ENCODE peak calls at places on chromosomes 7 and 10, in eight cellular contexts. X, V, M, E, S, D, N and W are unnamed samples. For H3K36me3 and H3K27me3, the result is how much of the 10 kb centered on the place peaks cover.

GRCh38 chr10:44370731-44371248 is 14.1 kb downstream of the CXCL12 start:
- DNase-seq in X (no peak), V (no peak), M (no peak), E (no peak), S (no peak), D (no peak), N (no peak), W (no peak)

GRCh38 chr10:105986896-105987638 is 1177.4 kb downstream of the SORCS1 start:
- DNase-seq in X (no peak), V (no peak), M (no peak), E (no peak), S (no peak), D (no peak), N (no peak), W (no peak)

GRCh38 chr10:13686331-13686752 is 99.6 kb downstream of the PRPF18 start:
- DNase-seq in X (no peak), V (no peak), M (no peak), E (no peak), S (no peak), D (no peak), N (no peak), W (no peak)

GRCh38 chr10:44564801-44565200 is 179.9 kb upstream of the CXCL12 start:
- DNase-seq in X (no peak), V (no peak), M (no peak), E (no peak), S (no peak), D (no peak), N (no peak), W (no peak)

GRCh38 chr10:119859422-119860258 is 13.0 kb downstream of the MCMBP start:
- DNase-seq in X (no peak), V (peak), M (no peak), E (peak), S (no peak), D (no peak), N (no peak), W (no peak)

GRCh38 chr7:38306136-38306535 is 32.7 kb upstream of the TARP start:
- DNase-seq in X (no peak), V (no peak), M (no peak), E (no peak), S (no peak), D (no peak), N (no peak), W (no peak)

GRCh38 chr10:95445837-95446347 is 115.3 kb downstream of the SORBS1 start:
- DNase-seq in X (no peak), V (peak), M (peak), E (peak), S (peak), D (no peak), N (no peak), W (peak)

GRCh38 chr10:98589007-98589406 is 142.3 kb upstream of the HPS1 start:
- DNase-seq in X (no peak), V (no peak), M (no peak), E (no peak), S (no peak), D (no peak), N (no peak), W (no peak)

GRCh38 chr7:36037121-36037662 is 115.9 kb upstream of the EEPD1 start:
- DNase-seq in X (no peak), V (peak), M (no peak), E (no peak), S (no peak), D (no peak), N (no peak), W (peak)

GRCh38 chr7:617614-618538 is 98.2 kb upstream of the PDGFA start:
- DNase-seq in X (peak), V (peak), M (no peak), E (no peak), S (no peak), D (no peak), N (peak), W (no peak)

GRCh38 chr7:106681815-106682495 is 21.0 kb upstream of the CCDC71L start:
- DNase-seq in X (no peak), V (no peak), M (no peak), E (no peak), S (peak), D (no peak), N (no peak), W (peak)

GRCh38 chr7:36281945-36282727 is 107.5 kb upstream of the ANLN start:
- DNase-seq in X (no peak), V (no peak), M (no peak), E (no peak), S (no peak), D (no peak), N (no peak), W (peak)

GRCh38 chr10:62919776-62920175 is 103.6 kb upstream of the EGR2 start:
- DNase-seq in X (no peak), V (no peak), M (no peak), E (no peak), S (no peak), D (no peak), N (no peak), W (no peak)

GRCh38 chr7:24975647-24976260 is 4.2 kb downstream of the OSBPL3 start:
- DNase-seq in X (no peak), V (no peak), M (no peak), E (no peak), S (no peak), D (no peak), N (no peak), W (no peak)

GRCh38 chr10:79074732-79075131 is 6.0 kb downstream of the ZMIZ1 start:
- DNase-seq in X (no peak), V (peak), M (no peak), E (no peak), S (no peak), D (no peak), N (no peak), W (no peak)

GRCh38 chr7:142908921-142909870 is 23.7 kb upstream of the TRPV6 start:
- DNase-seq in X (peak), V (peak), M (no peak), E (peak), S (no peak), D (no peak), N (no peak), W (no peak)

GRCh38 chr10:109966961-109967738 is 40.6 kb upstream of the ADD3 start:
- DNase-seq in X (no peak), V (peak), M (no peak), E (no peak), S (peak), D (peak), N (no peak), W (peak)

GRCh38 chr7:39293424-39293823 is 272.8 kb upstream of the YAE1 start:
- DNase-seq in X (no peak), V (no peak), M (no peak), E (no peak), S (no peak), D (no peak), N (no peak), W (no peak)

GRCh38 chr7:133854739-133855138 is 272.4 kb upstream of the LRGUK start:
- DNase-seq in X (no peak), V (peak), M (no peak), E (peak), S (no peak), D (no peak), N (no peak), W (peak)

GRCh38 chr10:58993480-58994221 is 182.8 kb upstream of the PHYHIPL start:
- DNase-seq in X (no peak), V (no peak), M (no peak), E (no peak), S (no peak), D (no peak), N (no peak), W (no peak)

GRCh38 chr10:84205853-84206513 is 11.6 kb downstream of the CDHR1 start:
- DNase-seq in X (no peak), V (peak), M (no peak), E (no peak), S (no peak), D (no peak), N (no peak), W (no peak)

GRCh38 chr10:6065845-6066244 is 3.7 kb upstream of the IL2RA start:
- DNase-seq in X (no peak), V (no peak), M (no peak), E (peak), S (no peak), D (no peak), N (no peak), W (no peak)

GRCh38 chr7:47804767-47805545 is 143.3 kb downstream of the PKD1L1 start:
- DNase-seq in X (no peak), V (peak), M (no peak), E (no peak), S (no peak), D (no peak), N (no peak), W (no peak)

GRCh38 chr10:76950354-76950753 is 687.3 kb downstream of the KCNMA1 start:
- DNase-seq in X (no peak), V (no peak), M (no peak), E (no peak), S (no peak), D (no peak), N (no peak), W (peak)

GRCh38 chr7:92904292-92905131 is 68.1 kb upstream of the CDK6 start:
- DNase-seq in X (no peak), V (peak), M (peak), E (peak), S (peak), D (no peak), N (no peak), W (peak)

GRCh38 chr10:14399641-14400040 is 68.9 kb upstream of the FRMD4A start:
- DNase-seq in X (no peak), V (no peak), M (no peak), E (no peak), S (no peak), D (no peak), N (no peak), W (no peak)

GRCh38 chr10:49616421-49617230 is 2.8 kb downstream of the CHAT start:
- DNase-seq in X (no peak), V (no peak), M (no peak), E (no peak), S (no peak), D (no peak), N (no peak), W (no peak)

GRCh38 chr7:133851416-133851815 is 275.7 kb upstream of the LRGUK start:
- DNase-seq in X (no peak), V (no peak), M (no peak), E (no peak), S (no peak), D (no peak), N (no peak), W (no peak)

GRCh38 chr7:118369987-118370386 is 145.5 kb downstream of the ANKRD7 start:
- DNase-seq in X (no peak), V (no peak), M (no peak), E (no peak), S (no peak), D (no peak), N (no peak), W (no peak)

GRCh38 chr7:72706521-72706920 is 121.5 kb downstream of the TYW1B start:
- DNase-seq in X (no peak), V (no peak), M (no peak), E (no peak), S (no peak), D (no peak), N (no peak), W (no peak)

GRCh38 chr10:11294831-11295230 is 277.2 kb downstream of the CELF2 start:
- DNase-seq in X (peak), V (no peak), M (no peak), E (no peak), S (no peak), D (no peak), N (no peak), W (no peak)

GRCh38 chr10:11293332-11293731 is 275.7 kb downstream of the CELF2 start:
- DNase-seq in X (peak), V (no peak), M (no peak), E (no peak), S (peak), D (no peak), N (no peak), W (no peak)

GRCh38 chr10:11297136-11297535 is 279.5 kb downstream of the CELF2 start:
- DNase-seq in X (no peak), V (no peak), M (no peak), E (no peak), S (no peak), D (no peak), N (no peak), W (no peak)

GRCh38 chr10:11298116-11298515 is 280.4 kb downstream of the CELF2 start:
- DNase-seq in X (peak), V (no peak), M (no peak), E (no peak), S (peak), D (no peak), N (no peak), W (no peak)

DNA sequence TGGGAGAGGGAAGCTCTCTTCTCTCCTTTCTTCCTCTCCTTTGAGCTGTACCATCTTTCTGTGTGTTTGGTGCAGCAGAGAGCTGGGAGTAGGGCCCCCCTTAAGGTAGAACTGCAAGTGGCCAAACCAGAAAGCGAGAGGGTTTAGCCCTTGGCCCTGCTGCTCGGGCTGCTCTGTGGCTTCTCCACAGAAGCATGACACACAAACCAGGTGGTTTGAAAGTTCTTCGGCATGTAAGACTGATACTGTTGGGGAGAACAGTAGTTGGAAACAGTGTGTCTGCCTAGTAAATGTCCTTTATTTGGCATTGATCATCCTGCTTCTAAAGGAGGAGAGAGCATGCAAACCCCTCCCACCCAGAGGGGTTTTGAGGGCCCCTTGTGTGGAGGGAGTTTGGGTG is 277.8 kb downstream of the CELF2 start:
- DNase-seq in X (peak), V (no peak), M (no peak), E (no peak), S (peak), D (no peak), N (no peak), W (no peak)
- H3K36me3 ChIP-seq in X (under half), V (under half), M (under half), E (half or more), S (under half), D (under half), N (under half), W (under half)

DNA sequence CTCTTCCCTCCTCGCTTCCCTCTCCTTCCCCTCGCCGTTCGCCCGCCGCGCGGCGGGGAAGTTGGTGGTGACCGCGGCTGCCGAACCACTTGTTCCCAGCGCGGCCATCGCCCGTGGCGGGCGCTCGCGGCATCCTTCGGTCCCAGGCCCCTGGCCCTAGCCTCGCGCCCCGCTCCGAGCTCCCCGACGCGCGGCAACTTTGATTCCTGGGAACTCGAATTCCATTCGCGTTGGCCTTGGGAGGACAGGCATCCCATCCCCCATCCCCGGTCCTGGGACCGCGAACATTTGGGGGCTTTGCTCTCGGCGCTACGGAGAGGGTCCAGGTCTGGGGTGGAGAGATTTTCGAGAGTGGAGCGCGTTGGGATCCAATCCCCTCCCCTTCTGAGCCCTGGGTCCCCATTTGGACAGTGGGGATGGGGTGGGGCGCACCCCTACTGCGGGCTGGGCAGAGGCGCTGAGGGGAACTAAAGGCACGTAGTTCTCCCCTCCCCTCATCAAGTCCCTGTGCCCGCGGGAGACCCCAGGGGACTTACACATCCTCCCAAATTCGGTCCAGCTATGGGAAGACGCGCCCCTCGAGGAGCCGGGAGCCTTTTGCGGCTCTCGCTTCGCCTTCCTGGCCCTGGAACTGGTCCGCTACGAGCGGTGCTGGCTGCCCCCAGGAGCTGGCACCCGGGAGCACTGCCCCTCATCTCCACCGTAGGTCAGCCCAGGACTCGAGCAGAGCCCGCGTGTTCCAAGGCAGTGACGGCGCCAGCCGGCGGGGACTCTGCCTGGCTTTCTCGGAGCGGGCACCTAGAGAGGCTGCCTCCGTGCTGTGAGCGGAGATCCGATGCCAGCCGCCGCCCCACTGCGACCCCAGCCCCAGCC is 856 bp downstream of the CDH23 start:
- DNase-seq in X (peak), V (no peak), M (no peak), E (no peak), S (peak), D (peak), N (peak), W (no peak)
- H3K27me3 ChIP-seq in X (under half), V (under half), M (under half), E (under half), S (half or more), D (under half), N (under half), W (half or more)

GRCh38 chr10:96657385-96657784 is 62.9 kb downstream of the PIK3AP1 start:
- DNase-seq in X (no peak), V (no peak), M (no peak), E (no peak), S (no peak), D (no peak), N (no peak), W (no peak)

GRCh38 chr10:96656839-96657238 is 63.5 kb downstream of the PIK3AP1 start:
- DNase-seq in X (no peak), V (no peak), M (no peak), E (no peak), S (no peak), D (no peak), N (no peak), W (no peak)

GRCh38 chr10:96661632-96662031 is 58.7 kb downstream of the PIK3AP1 start:
- DNase-seq in X (no peak), V (no peak), M (no peak), E (no peak), S (no peak), D (no peak), N (no peak), W (no peak)

GRCh38 chr10:96660297-96660696 is 60.0 kb downstream of the PIK3AP1 start:
- DNase-seq in X (no peak), V (no peak), M (no peak), E (no peak), S (no peak), D (no peak), N (no peak), W (no peak)

GRCh38 chr10:96658844-96659243 is 61.5 kb downstream of the PIK3AP1 start:
- DNase-seq in X (no peak), V (no peak), M (no peak), E (no peak), S (no peak), D (no peak), N (no peak), W (no peak)
- H3K27ac ChIP-seq in X (no peak), V (no peak), M (no peak), E (no peak), S (no peak), D (no peak), N (no peak), W (no peak)

GRCh38 chr10:35025916-35026315 is 64.2 kb downstream of the CUL2 start:
- DNase-seq in X (no peak), V (peak), M (no peak), E (no peak), S (no peak), D (no peak), N (no peak), W (no peak)

GRCh38 chr10:35027567-35027966 is 62.6 kb downstream of the CUL2 start:
- DNase-seq in X (no peak), V (peak), M (no peak), E (no peak), S (no peak), D (no peak), N (no peak), W (no peak)
- H3K36me3 ChIP-seq in X (under half), V (under half), M (under half), E (half or more), S (half or more), D (under half), N (under half), W (under half)

GRCh38 chr7:83486957-83487356 is 162.0 kb downstream of the SEMA3E start:
- DNase-seq in X (no peak), V (no peak), M (no peak), E (no peak), S (no peak), D (no peak), N (no peak), W (no peak)
- H3K27me3 ChIP-seq in X (under half), V (under half), M (under half), E (under half), S (under half), D (under half), N (under half), W (under half)

GRCh38 chr10:102781921-102782542 is 38.3 kb downstream of the WBP1L start:
- DNase-seq in X (no peak), V (no peak), M (no peak), E (no peak), S (no peak), D (no peak), N (no peak), W (no peak)
- H3K27ac ChIP-seq in X (peak), V (peak), M (peak), E (no peak), S (peak), D (peak), N (peak), W (peak)

DNA sequence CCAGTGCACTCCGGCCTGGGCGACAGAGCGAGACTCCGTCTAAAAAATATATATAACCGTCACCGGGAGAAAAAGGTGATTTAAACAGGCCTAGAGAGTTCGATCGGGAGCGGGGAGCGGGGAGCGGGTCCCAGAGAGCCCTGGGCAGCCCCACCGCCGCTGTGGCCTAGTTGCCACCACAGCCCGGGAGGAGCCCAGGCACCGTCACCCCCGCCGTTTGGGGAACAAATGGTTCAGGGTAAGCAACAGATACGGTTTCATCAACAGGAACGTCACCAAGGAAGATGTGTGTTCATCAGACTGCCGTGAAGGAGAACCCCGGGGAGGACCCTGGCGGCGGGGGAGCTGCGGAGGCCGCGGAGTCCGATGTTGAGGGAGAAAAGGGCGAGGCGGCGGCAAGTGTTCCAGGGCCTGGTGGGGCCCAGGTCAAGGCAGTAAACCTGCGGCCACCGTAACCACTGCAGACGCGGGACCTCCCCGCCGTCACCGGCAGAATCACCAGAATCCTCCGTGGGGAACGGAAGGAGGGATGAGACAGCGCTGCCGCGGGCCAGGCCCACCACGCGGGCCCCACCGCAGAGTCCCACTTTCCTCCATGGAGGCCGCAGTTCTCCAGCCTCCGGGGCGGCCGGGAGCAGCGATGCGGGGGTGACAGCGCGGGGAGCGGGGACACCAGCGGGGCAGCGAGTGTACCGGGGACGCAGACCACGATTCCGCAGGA is 103.4 kb downstream of the GALNT11 start:
- DNase-seq in X (no peak), V (no peak), M (no peak), E (no peak), S (no peak), D (no peak), N (no peak), W (no peak)
- H3K36me3 ChIP-seq in X (under half), V (under half), M (under half), E (under half), S (half or more), D (under half), N (under half), W (under half)